ENCODE peak calls at places on chromosomes 11 and 22, in seven cellular contexts. F, Z, Q, T, P, W and G are unnamed samples.

GRCh38 chr11:70580036-70580805 is 181.9 kb downstream of the CTTN start:
- DNase-seq in F (no peak), Z (peak; percentile 7), Q (no peak), T (no peak), P (no peak), W (no peak), G (no peak)

GRCh38 chr22:38415046-38415445 is 40.0 kb downstream of the KCNJ4 start:
- DNase-seq in F (no peak), Z (no peak), Q (peak; percentile 16), T (no peak), P (no peak), W (peak; percentile 8), G (no peak)

GRCh38 chr11:78145511-78146030 is 6.1 kb upstream of the ALG8 start:
- DNase-seq in F (no peak), Z (no peak), Q (no peak), T (no peak), P (no peak), W (no peak), G (no peak)

GRCh38 chr11:125146232-125146631 is 18.3 kb upstream of the PKNOX2 start:
- DNase-seq in F (peak; percentile 70), Z (no peak), Q (no peak), T (no peak), P (no peak), W (no peak), G (no peak)

GRCh38 chr11:2548596-2548995 is 103.8 kb downstream of the KCNQ1 start:
- DNase-seq in F (no peak), Z (no peak), Q (no peak), T (no peak), P (no peak), W (no peak), G (no peak)

GRCh38 chr11:14789879-14790484 is 102.0 kb downstream of the CYP2R1 start:
- DNase-seq in F (no peak), Z (no peak), Q (no peak), T (no peak), P (no peak), W (no peak), G (no peak)

GRCh38 chr11:116312560-116313340 is 460.0 kb downstream of the BUD13 start:
- DNase-seq in F (no peak), Z (peak; percentile 88), Q (no peak), T (no peak), P (no peak), W (no peak), G (no peak)

GRCh38 chr11:27201454-27202302 is 161.1 kb downstream of the BBOX1 start:
- DNase-seq in F (no peak), Z (peak; percentile 47), Q (no peak), T (no peak), P (peak; percentile 78), W (no peak), G (peak; percentile 96)

GRCh38 chr11:122671270-122671906 is 15.9 kb downstream of the UBASH3B start:
- DNase-seq in F (no peak), Z (no peak), Q (no peak), T (no peak), P (no peak), W (no peak), G (no peak)

GRCh38 chr11:122666743-122667142 is 11.2 kb downstream of the UBASH3B start:
- DNase-seq in F (no peak), Z (no peak), Q (no peak), T (no peak), P (no peak), W (no peak), G (no peak)

GRCh38 chr11:122670131-122670530 is 14.6 kb downstream of the UBASH3B start:
- DNase-seq in F (no peak), Z (no peak), Q (no peak), T (no peak), P (no peak), W (no peak), G (no peak)

GRCh38 chr11:122665882-122666281 is 10.4 kb downstream of the UBASH3B start:
- DNase-seq in F (no peak), Z (no peak), Q (no peak), T (no peak), P (no peak), W (no peak), G (no peak)

DNA sequence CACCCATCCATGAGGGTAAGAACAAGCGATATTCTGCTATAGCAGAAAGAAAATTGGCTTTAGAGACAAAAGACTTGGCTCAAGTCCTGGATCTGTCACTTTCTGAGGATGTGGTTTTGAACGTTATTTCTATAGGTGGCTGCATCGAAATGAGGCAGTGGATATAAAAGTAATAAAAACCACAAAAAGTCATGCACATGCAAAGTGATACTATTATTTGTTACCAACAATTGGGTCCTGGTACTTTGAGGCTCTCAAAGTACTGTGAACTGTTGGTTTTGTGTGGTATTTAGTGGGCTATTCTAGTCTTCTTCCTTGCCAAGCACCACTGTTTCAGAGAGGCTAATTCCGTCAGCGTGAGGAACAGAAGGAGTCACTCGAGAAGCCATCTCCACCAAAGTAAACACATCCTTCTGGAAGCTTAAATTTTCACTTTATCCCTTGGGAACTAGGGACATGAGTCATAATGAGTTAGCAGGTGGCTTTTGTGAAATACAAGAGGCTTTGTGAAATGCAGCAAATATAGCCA is 13.1 kb downstream of the UBASH3B start:
- DNase-seq in F (no peak), Z (no peak), Q (no peak), T (no peak), P (no peak), W (no peak), G (no peak)
- TF ChIP-seq TAF1 in F (no peak), Z (no peak), Q (no peak), T (no peak), P (no peak), W (no peak), G (no peak)

DNA sequence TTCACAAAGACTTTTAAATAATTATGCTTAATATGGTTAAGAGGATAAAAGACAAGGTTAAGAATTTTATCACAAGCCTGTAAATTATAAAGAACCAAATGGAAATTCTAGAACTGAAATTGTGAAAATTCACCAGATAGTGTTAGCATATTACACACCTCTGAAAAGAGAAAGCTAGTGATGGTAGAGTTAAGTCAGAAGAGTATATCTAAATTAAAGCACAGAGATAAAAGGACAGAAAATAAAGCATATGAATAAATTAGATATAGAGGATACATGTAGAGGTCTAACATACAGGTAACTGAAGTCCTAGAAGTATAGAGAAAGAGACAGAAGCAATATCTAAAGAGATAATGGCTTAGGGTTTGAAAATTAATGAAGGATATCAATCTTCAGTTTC is 4.2 kb upstream of the CLTCL1 start:
- DNase-seq in F (no peak), Z (no peak), Q (no peak), T (no peak), P (peak; percentile 12), W (no peak), G (no peak)
- TF ChIP-seq TAF1 in F (no peak), Z (no peak), Q (no peak), T (no peak), P (no peak), W (no peak), G (no peak)

GRCh38 chr11:94193288-94193687 is 64.6 kb downstream of the PANX1 start:
- DNase-seq in F (no peak), Z (no peak), Q (no peak), T (no peak), P (no peak), W (no peak), G (no peak)

GRCh38 chr11:94196363-94196762 is 67.7 kb downstream of the PANX1 start:
- DNase-seq in F (no peak), Z (no peak), Q (no peak), T (no peak), P (no peak), W (no peak), G (no peak)

GRCh38 chr11:94198718-94199117 is 70.1 kb downstream of the PANX1 start:
- DNase-seq in F (no peak), Z (no peak), Q (no peak), T (no peak), P (no peak), W (no peak), G (no peak)

GRCh38 chr11:94199367-94200130 is 70.9 kb downstream of the PANX1 start:
- DNase-seq in F (no peak), Z (no peak), Q (no peak), T (no peak), P (no peak), W (no peak), G (no peak)

GRCh38 chr11:94194712-94195111 is 66.1 kb downstream of the PANX1 start:
- DNase-seq in F (no peak), Z (no peak), Q (no peak), T (no peak), P (no peak), W (no peak), G (no peak)
- TF ChIP-seq TAF1 in F (no peak), Z (no peak), Q (no peak), T (no peak), P (no peak), W (no peak), G (no peak)

GRCh38 chr11:12537778-12538401 is 136.3 kb upstream of the TEAD1 start:
- DNase-seq in F (no peak), Z (peak; percentile 3), Q (no peak), T (no peak), P (no peak), W (no peak), G (no peak)
- TF ChIP-seq TAF1 in F (no peak), Z (no peak), Q (no peak), T (no peak), P (no peak), W (no peak), G (no peak)

GRCh38 chr11:119892311-119892808 is 163.4 kb upstream of the NECTIN1 start:
- DNase-seq in F (no peak), Z (peak; percentile 86), Q (no peak), T (no peak), P (no peak), W (no peak), G (no peak)
- TF ChIP-seq TAF1 in F (no peak), Z (no peak), Q (no peak), T (no peak), P (no peak), W (no peak), G (no peak)

DNA sequence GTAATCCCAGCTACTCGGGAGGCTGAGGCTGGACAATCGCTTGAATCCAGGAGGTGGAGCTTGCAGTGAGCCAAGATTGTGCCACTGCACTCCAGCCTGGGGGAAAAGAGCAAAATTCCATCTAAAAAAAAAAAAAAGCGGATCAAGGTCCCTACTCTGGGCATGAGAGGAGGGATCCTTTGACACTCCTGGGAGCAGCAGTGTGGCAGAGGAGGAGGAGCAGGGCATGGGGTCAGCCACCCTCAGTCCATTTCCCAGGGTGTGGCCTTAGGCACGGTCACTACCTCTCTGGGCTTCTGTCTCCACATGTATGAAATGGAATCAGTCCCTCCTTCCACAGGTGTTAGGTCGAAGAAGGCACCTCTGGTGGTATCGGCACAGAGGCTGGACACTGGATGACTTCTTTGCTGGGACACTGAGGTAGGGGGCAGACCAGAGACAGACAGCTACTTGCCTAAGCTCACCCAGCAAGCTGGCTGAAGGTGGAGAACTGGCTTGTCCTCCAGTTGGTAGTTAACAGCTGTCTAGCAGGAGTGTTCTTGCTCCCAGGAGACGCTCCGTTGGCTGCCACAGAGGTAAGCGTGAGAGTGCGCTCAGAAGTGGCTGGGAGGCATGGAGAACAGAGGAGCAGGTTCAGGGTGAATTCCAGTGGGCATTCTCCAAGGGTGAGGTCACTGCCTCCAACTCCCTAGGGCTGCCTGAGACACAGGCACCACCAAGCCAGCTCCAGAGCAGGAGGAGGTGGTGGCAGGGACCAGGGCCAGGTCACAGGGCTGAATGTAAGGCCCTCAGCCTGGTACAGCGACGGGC is 19.6 kb downstream of the TXN2 start:
- DNase-seq in F (peak; percentile 64), Z (no peak), Q (no peak), T (no peak), P (no peak), W (no peak), G (peak; percentile 63)
- TF ChIP-seq TAF1 in F (no peak), Z (no peak), Q (no peak), T (no peak), P (no peak), W (no peak), G (no peak)